ENCODE peak calls at places on chromosomes 16 and 17, in nine cellular contexts. Y is activated naive CD4-positive, alpha-beta T cell; Q is hypothalamus; T is EL; P is GM03348; K is endothelial cell; F is ELR; X is left lung; R is B cell. W is an unnamed sample.

GRCh38 chr17:41421116-41421515 is 3.3 kb downstream of the KRT37 start:
- DNase-seq in F (peak), T (peak), P (peak), K (no peak), Q (no peak), Y (no peak), X (no peak), R (no peak), W (no peak)

GRCh38 chr17:41338961-41339485 is 11.6 kb downstream of the KRT33A start:
- DNase-seq in T (no peak), Y (no peak), X (no peak), Q (no peak), P (no peak), F (peak), K (no peak), R (no peak), W (no peak)

GRCh38 chr17:18379246-18380146 is 1.9 kb downstream of the EVPLL start:
- DNase-seq in Y (no peak), X (peak), F (no peak), Q (no peak), P (no peak), R (no peak), T (no peak), K (no peak), W (no peak)

GRCh38 chr17:54727624-54728023 is 173.0 kb upstream of the TOM1L1 start:
- DNase-seq in Y (no peak), X (no peak), K (no peak), Q (no peak), R (no peak), T (no peak), P (no peak), F (no peak), W (no peak)

GRCh38 chr16:12289175-12290063 is 312.9 kb downstream of the SNX29 start:
- DNase-seq in Y (no peak), R (no peak), K (no peak), P (no peak), Q (no peak), T (no peak), X (no peak), F (no peak), W (no peak)

GRCh38 chr16:1923299-1924034 is 5.3 kb upstream of the HS3ST6 start:
- DNase-seq in P (peak), R (no peak), Y (no peak), F (peak), Q (no peak), X (no peak), K (no peak), T (peak), W (no peak)

GRCh38 chr16:72990571-72990970 is 57.4 kb downstream of the ZFHX3 start:
- DNase-seq in R (no peak), P (no peak), F (no peak), Y (no peak), K (no peak), X (no peak), Q (no peak), T (no peak), W (no peak)

GRCh38 chr16:89200124-89200849 is at the start of gene SLC22A31:
- DNase-seq in F (peak), Q (no peak), T (no peak), Y (no peak), K (no peak), X (peak), R (peak), P (no peak), W (no peak)